ENCODE peak calls at places on chromosomes 11 and 22, in six cellular contexts. S, F, U, X, Q and G are unnamed samples. For H3K9me3, the result is how much of the 10 kb centered on the place peaks cover.

GRCh38 chr22:46968359-46968740 is 205.9 kb downstream of the TBC1D22A start:
- DNase-seq in S (no peak), Q (no peak), F (no peak), U (peak), X (no peak), G (no peak)

GRCh38 chr11:19907839-19908238 is 195.2 kb downstream of the NAV2 start:
- DNase-seq in U (no peak), F (no peak), Q (no peak), X (no peak), S (no peak), G (no peak)

GRCh38 chr22:37502342-37503182 is 16.4 kb upstream of the MFNG start:
- DNase-seq in U (peak), Q (peak), F (peak), X (no peak), S (peak), G (no peak)

GRCh38 chr11:119249671-119250010 is 43.5 kb downstream of the CBL start:
- DNase-seq in X (no peak), U (no peak), S (no peak), Q (no peak), F (no peak), G (no peak)

GRCh38 chr11:46912526-46913150 is 5.7 kb downstream of the LRP4 start:
- DNase-seq in F (no peak), S (no peak), X (no peak), Q (no peak), U (no peak), G (peak)

GRCh38 chr22:36737776-36738175 is 34.2 kb upstream of the CACNG2 start:
- DNase-seq in F (no peak), X (no peak), S (no peak), U (peak), Q (peak), G (peak)

GRCh38 chr22:30474683-30475424 is 3.0 kb upstream of the SEC14L3 start:
- DNase-seq in U (peak), F (peak), Q (no peak), X (peak), S (peak), G (no peak)

GRCh38 chr22:42918500-42918899 is 61.4 kb upstream of the ARFGAP3 start:
- DNase-seq in Q (no peak), U (no peak), F (no peak), S (no peak), X (no peak), G (no peak)

GRCh38 chr22:39180566-39180965 is 28.1 kb upstream of the CBX7 start:
- DNase-seq in U (no peak), S (no peak), F (no peak), Q (no peak), X (no peak), G (no peak)

GRCh38 chr11:60869451-60869825 is 2.1 kb downstream of the ZP1 start:
- DNase-seq in X (no peak), F (no peak), S (no peak), Q (peak), U (peak), G (no peak)

GRCh38 chr11:57402188-57403066 is 12.0 kb upstream of the PRG2 start:
- DNase-seq in S (no peak), F (peak), X (no peak), Q (no peak), U (no peak), G (peak)

DNA sequence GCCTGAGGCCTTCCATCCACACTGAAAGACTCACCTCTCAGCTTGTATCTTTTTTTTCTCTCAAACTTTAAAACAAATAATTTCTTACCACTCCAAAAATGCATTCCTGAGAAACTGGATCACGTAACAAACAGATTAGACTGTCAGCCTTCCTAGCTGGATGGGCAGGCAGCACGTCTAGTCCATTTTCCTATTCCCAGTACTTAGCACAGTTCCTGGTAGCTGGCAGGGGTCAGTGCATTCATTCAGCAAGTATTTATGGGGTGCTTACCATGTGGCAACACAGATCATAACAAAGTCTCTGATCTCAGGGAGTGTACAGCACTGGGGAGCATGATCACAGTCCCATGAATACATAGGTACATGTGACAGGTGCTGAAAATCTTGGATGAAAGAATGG is 89.6 kb downstream of the UBASH3B start:
- DNase-seq in Q (no peak), F (no peak), S (no peak), U (no peak), X (no peak), G (no peak)
- H3K27ac ChIP-seq in Q (peak), F (no peak), S (no peak), U (no peak), X (peak), G (no peak)

GRCh38 chr22:48563966-48564330 is 1263.7 kb downstream of the BRD1 start:
- DNase-seq in S (no peak), U (no peak), F (no peak), X (no peak), Q (no peak), G (no peak)

GRCh38 chr22:48565901-48566501 is 1261.7 kb downstream of the BRD1 start:
- DNase-seq in U (no peak), S (no peak), X (no peak), F (no peak), Q (no peak), G (no peak)

GRCh38 chr22:48566741-48567140 is 1260.9 kb downstream of the BRD1 start:
- DNase-seq in U (no peak), X (no peak), F (no peak), Q (no peak), S (no peak), G (no peak)

GRCh38 chr22:48563118-48563965 is 1264.3 kb downstream of the BRD1 start:
- DNase-seq in Q (no peak), F (no peak), X (no peak), U (no peak), S (no peak), G (no peak)

DNA sequence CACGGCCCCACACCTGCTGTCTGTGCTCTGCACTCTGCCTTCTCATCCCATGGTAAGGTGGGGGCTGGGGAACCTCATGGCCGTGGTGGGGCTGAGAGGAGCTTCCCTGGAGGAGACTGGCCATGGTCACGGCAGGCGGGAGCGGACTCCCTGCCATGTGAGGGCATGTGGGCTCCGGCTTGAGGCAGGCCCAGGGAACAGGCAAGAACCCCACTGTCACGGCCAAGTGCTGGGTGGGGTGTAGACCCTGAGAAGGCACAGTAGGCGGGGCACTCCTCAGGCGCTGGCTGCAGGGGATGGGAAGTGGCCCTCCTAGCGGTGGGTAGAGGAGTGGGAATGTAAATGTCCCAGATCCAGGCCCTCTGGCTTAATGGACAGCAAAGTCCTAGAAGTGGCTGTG is 1262.7 kb downstream of the BRD1 start:
- DNase-seq in X (no peak), S (no peak), U (no peak), F (no peak), Q (no peak), G (no peak)
- H3K9me3 ChIP-seq in X (under half), S (under half), U (under half), F (under half), Q (under half), G (under half)

DNA sequence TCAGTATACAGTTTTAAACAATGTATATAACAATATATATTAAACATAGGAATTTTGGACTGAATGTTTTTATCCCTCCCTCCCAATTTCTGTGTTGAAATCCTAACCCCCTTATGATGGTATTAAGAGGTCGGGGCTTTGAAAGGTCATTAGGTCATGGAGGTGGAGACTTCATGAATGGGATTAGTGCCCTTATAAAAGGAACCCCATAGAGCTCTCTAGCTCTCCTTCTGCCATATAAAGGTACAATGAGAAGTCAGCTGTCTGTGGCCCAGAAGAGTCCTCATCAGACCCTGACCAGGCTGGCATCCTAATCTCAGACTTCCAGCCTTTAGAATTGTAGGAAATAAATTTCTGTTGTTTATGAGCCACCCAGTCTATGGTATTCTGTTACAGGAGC is 6.5 kb downstream of the NNMT start:
- DNase-seq in X (no peak), Q (no peak), F (no peak), U (no peak), S (no peak), G (no peak)
- H3K4me3 ChIP-seq in X (no peak), Q (no peak), F (no peak), U (no peak), S (no peak), G (no peak)

GRCh38 chr11:55793321-55793720 is 2.0 kb upstream of the OR5D14 start:
- DNase-seq in X (no peak), Q (no peak), S (no peak), F (no peak), U (no peak), G (no peak)

GRCh38 chr11:55795256-55795655 is at the start of gene OR5D14:
- DNase-seq in S (no peak), Q (no peak), F (no peak), U (no peak), X (no peak), G (no peak)

DNA sequence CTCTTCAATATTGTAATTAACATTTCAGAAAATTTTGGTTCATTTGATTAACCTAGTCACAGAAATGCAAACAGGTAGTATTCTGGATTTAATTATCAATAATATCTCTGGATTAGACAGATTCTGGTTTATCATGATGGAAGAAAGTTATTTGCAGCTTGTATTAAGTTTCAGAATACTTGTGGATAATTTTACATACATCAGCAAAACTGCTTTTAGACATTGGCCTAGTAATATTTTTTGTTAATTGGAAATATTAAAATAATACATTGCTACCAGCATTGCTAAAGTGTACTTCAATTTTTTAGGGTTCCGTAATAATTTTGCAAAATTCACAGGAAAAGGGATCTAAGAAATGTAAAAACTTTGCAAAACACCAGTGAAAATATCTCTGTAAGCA is 3.8 kb upstream of the OR5D14 start:
- DNase-seq in U (no peak), Q (no peak), F (no peak), S (no peak), X (no peak), G (no peak)
- H3K27ac ChIP-seq in U (no peak), Q (no peak), F (no peak), S (no peak), X (no peak), G (no peak)

GRCh38 chr11:71059662-71060061 is 192.7 kb downstream of the SHANK2 start:
- DNase-seq in U (no peak), X (no peak), S (no peak), Q (no peak), F (no peak), G (no peak)

GRCh38 chr11:71060358-71060757 is 192.0 kb downstream of the SHANK2 start:
- DNase-seq in Q (no peak), F (no peak), X (no peak), U (no peak), S (no peak), G (peak)

GRCh38 chr11:71064183-71064582 is 188.2 kb downstream of the SHANK2 start:
- DNase-seq in U (no peak), S (no peak), F (no peak), Q (no peak), X (no peak), G (no peak)

GRCh38 chr11:71063129-71063528 is 189.2 kb downstream of the SHANK2 start:
- DNase-seq in F (no peak), X (no peak), Q (no peak), U (no peak), S (no peak), G (no peak)

DNA sequence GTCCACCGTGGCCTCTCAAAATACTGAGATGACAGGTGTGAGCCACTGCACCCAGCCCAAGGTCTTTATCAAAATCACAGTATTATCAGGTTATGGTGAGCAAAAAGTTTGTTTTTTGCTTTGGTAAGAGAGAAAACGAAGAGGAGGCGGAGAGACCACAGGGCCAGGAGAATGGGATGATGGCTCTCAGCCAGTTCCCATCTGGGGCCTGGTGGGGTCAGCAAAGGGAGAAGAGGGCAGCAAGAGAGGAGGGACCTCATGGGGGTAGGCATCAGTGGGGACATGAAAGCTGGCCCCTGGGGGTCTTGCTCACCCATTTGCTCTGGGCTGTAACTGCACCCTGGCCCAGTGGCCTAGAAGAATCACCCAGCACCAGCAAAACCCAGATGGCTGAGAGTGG is 190.2 kb downstream of the SHANK2 start:
- DNase-seq in S (no peak), Q (no peak), X (no peak), F (no peak), U (no peak), G (peak)
- H3K9me3 ChIP-seq in S (under half), Q (under half), X (under half), F (under half), U (under half), G (under half)